ENCODE peak calls at places on chromosomes 12 and 14, in five cellular contexts. J is adrenal gland; G is psoas muscle; E is CD8-positive, alpha-beta T cell; Q is GM12865. A is an unnamed sample.

GRCh38 chr14:90574640-90575131 is 177.9 kb downstream of the CALM1 start:
- DNase-seq in E (no peak), J (no peak), G (peak; percentile 79), Q (no peak), A (no peak)

GRCh38 chr12:90631581-90631980 is 323.4 kb downstream of the CCER1 start:
- DNase-seq in J (no peak), G (no peak), Q (no peak), E (no peak), A (no peak)

GRCh38 chr14:57182760-57183503 is 85.8 kb downstream of the EXOC5 start:
- DNase-seq in G (no peak), J (no peak), E (no peak), Q (peak; percentile 28), A (no peak)

GRCh38 chr12:106711316-106711715 is 63.2 kb upstream of the RIC8B start:
- DNase-seq in J (no peak), G (no peak), E (no peak), Q (no peak), A (no peak)

GRCh38 chr12:102425109-102426009 is 55.0 kb downstream of the IGF1 start:
- DNase-seq in J (no peak), G (no peak), Q (no peak), E (no peak), A (no peak)

GRCh38 chr14:65412881-65413738 is 580 bp downstream of the FUT8 start:
- DNase-seq in G (peak; percentile 50), J (peak; percentile 72), Q (peak; percentile 86), E (peak; percentile 64), A (peak; percentile 94)

GRCh38 chr12:80413462-80413861 is 30.6 kb upstream of the PTPRQ start:
- DNase-seq in E (no peak), G (no peak), Q (no peak), J (no peak), A (no peak)

GRCh38 chr12:97132270-97132669 is 225.2 kb downstream of the NEDD1 start:
- DNase-seq in G (no peak), J (no peak), Q (no peak), E (no peak), A (no peak)

GRCh38 chr12:90899456-90900182 is 55.4 kb downstream of the CCER1 start:
- DNase-seq in E (no peak), J (no peak), Q (no peak), G (no peak), A (no peak)

GRCh38 chr14:81125536-81125935 is 95.2 kb downstream of the GTF2A1 start:
- DNase-seq in G (no peak), Q (peak; percentile 13), J (no peak), E (no peak), A (no peak)

GRCh38 chr12:108839011-108839889 is 18.1 kb downstream of the SSH1 start:
- DNase-seq in Q (no peak), G (peak; percentile 79), E (no peak), J (peak; percentile 69), A (no peak)

GRCh38 chr14:35161231-35161630 is 38.9 kb downstream of the PRORP start:
- DNase-seq in J (no peak), Q (peak; percentile 38), E (no peak), G (no peak), A (no peak)

GRCh38 chr14:90678420-90678819 is 137.8 kb downstream of the TTC7B start:
- DNase-seq in Q (no peak), J (no peak), E (no peak), G (no peak), A (no peak)

GRCh38 chr14:103512701-103513611 is 9.7 kb downstream of the CKB start:
- DNase-seq in Q (no peak), E (no peak), J (peak; percentile 62), G (peak; percentile 81), A (peak; percentile 82)

GRCh38 chr12:3994500-3994899 is 121.3 kb upstream of the PARP11 start:
- DNase-seq in J (no peak), E (no peak), G (no peak), Q (no peak), A (no peak)

GRCh38 chr12:40870981-40871380 is 178.7 kb downstream of the CNTN1 start:
- DNase-seq in J (no peak), Q (no peak), G (no peak), E (no peak), A (no peak)

GRCh38 chr12:122099856-122100255 is 21.3 kb downstream of the MLXIP start:
- DNase-seq in J (no peak), G (no peak), E (no peak), Q (no peak), A (no peak)

GRCh38 chr12:15684896-15685658 is 104.1 kb downstream of the EPS8 start:
- DNase-seq in E (no peak), G (no peak), J (no peak), Q (no peak), A (no peak)

GRCh38 chr12:113194971-113195391 is 9.5 kb downstream of the RITA1 start:
- DNase-seq in G (no peak), E (no peak), Q (no peak), J (no peak), A (no peak)

GRCh38 chr12:122687091-122687490 is 16.1 kb downstream of the HCAR2 start:
- DNase-seq in G (no peak), J (no peak), Q (no peak), E (no peak), A (no peak)

GRCh38 chr12:47700263-47700662 is 5.6 kb downstream of the RPAP3 start:
- DNase-seq in E (no peak), G (no peak), Q (no peak), J (no peak), A (no peak)

GRCh38 chr14:89618821-89619551 is 202.0 kb upstream of the FOXN3 start:
- DNase-seq in E (peak; percentile 76), G (peak; percentile 88), Q (peak; percentile 84), J (peak; percentile 67), A (peak; percentile 94)

GRCh38 chr12:56004211-56004610 is 7.1 kb downstream of the SUOX start:
- DNase-seq in G (no peak), E (no peak), J (no peak), Q (no peak), A (no peak)

GRCh38 chr12:96183734-96184370 is 10.3 kb upstream of the ELK3 start:
- DNase-seq in G (no peak), Q (no peak), J (no peak), E (no peak), A (no peak)

GRCh38 chr12:49014547-49014946 is 4.0 kb downstream of the PRKAG1 start:
- DNase-seq in Q (no peak), E (no peak), J (no peak), G (no peak), A (no peak)

GRCh38 chr14:105380656-105381210 is 17.6 kb upstream of the TEX22 start:
- DNase-seq in G (no peak), Q (no peak), J (no peak), E (no peak), A (no peak)

GRCh38 chr14:105384041-105384557 is 14.2 kb upstream of the TEX22 start:
- DNase-seq in E (no peak), Q (no peak), J (no peak), G (no peak), A (no peak)

GRCh38 chr14:105381446-105382342 is 16.6 kb upstream of the TEX22 start:
- DNase-seq in G (peak; percentile 56), E (no peak), Q (no peak), J (no peak), A (no peak)

GRCh38 chr14:105383083-105383730 is 15.1 kb upstream of the TEX22 start:
- DNase-seq in Q (no peak), E (no peak), J (no peak), G (peak; percentile 42), A (no peak)

DNA sequence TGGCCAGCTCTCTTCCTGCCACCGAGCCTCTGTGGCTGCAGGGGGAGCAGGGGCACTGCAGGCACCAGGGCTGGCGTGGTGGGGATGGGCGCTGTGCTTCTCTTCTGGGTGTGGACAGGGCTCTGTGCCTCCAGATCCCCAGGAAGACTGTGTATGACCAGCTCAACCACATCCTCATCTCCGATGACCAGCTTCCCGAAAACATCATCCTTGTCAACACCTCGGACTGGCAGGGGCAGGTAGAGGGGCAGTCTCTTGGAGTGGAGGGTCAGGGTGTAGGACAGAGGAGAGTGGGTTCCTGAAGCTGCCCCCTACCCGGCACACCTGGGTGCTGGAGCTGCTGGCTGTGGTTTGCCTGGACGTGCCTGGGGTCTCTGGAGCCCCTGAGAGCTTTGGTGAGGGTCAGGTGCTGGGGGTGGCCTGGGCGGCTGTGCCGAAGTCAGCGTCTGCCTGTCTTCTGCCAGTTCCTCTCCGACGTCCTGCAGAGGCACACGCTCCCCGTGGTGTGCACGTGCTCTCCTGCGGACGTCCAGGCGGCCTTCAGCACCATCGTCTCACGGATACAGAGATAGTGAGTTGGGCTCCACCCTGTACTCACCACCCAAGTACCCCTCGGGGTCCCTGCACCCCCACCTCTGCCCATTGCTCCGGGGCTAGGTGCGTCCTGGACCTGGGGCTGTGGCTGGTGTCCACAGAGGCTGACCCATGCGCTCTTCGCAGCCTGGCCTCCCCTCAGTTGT is 15.8 kb upstream of the TEX22 start:
- DNase-seq in Q (no peak), E (no peak), G (no peak), J (no peak), A (no peak)
- H3K4me3 ChIP-seq in Q (no peak overlapping the region), E (no peak overlapping the region), G (no peak overlapping the region), J (no peak overlapping the region), A (no peak overlapping the region)

DNA sequence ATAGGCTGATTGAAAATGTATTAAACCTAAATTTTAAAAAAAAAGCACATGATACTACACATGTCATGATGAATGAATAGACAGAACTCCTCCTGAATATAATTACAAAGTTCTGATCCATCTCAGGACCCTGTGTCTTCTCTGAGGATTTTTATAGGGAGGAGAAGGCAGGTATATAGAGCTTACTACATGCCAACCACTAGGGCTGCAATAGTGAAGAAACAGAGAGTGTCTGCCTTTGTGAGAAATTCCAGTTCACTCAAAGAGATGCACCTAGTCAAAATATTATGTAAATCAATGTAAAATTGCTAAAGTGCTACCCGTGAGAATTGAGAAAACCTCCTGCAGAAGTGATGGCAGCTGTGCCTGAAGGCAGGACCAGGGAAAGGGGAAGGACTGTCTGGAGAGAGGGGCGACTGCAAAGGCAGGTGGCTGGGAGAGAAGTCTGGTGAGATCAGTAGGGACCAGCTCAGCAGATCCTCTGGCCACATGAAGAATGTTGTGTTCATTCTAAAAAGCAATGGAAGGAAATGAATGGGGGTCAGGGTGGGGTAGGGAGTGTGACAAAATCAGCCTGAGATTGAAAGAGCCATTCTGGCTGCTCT is 15.1 kb downstream of the ABHD4 start:
- DNase-seq in J (no peak), E (no peak), G (no peak), Q (no peak), A (no peak)
- TF ChIP-seq CTCF in J (no peak), E (no peak), G (no peak), Q (no peak), A (no peak)

DNA sequence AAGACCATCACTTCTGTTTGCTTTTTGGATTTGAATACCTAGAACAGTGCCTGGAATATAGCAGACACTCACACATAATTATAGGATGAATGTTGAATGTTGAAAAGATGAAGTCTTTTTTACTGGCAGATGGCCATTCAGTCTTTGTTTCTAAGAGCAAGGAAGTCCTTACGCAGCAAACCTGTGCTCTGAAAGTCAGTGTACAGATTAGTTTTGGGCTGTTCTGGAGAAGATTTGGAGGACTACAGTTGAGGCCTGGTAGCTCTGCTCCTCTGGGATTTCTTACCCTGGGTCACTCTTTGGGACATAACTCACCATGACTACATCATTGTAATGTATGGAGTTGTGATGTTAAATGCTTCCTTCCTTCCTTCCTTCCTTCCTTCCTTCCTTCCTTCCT is 3.3 kb downstream of the OR4E2 start:
- DNase-seq in G (no peak), J (no peak), E (no peak), Q (no peak), A (no peak)
- H3K4me3 ChIP-seq in G (no peak overlapping the region), J (no peak overlapping the region), E (no peak overlapping the region), Q (no peak overlapping the region), A (no peak overlapping the region)

DNA sequence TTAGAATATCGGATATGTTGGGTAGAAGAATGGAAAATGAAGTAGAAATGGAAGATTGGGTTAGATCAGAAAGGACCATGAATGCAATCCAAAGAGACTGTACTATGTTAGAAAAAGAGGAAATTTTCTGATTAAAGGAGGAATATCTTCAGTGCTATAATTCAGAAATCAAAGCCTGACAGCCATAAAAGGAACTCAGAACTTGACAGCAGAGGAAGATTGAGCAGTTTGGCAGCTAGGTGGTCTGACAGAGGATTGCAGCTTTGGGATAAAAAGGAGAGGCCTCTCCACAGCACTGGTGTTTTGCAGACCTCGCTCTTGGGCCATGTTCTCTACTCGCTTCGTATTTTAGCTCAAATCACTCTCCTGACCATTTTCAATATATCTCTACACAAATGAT is 354.8 kb upstream of the SOX5 start:
- DNase-seq in Q (no peak), E (no peak), G (no peak), J (no peak), A (no peak)
- TF ChIP-seq CTCF in Q (no peak), E (no peak), G (no peak), J (no peak), A (no peak)